ENCODE peak calls at places on chromosomes 11 and 22, in eight cellular contexts. H, D, L, K, I, R, B and W are unnamed samples.

GRCh38 chr11:100827934-100828661 is 141.0 kb downstream of the ARHGAP42 start:
- DNase-seq in H (no peak), D (no peak), L (no peak), K (no peak), I (peak; percentile 77), R (no peak), B (no peak), W (no peak)

GRCh38 chr22:17980638-17981051 is 43.7 kb downstream of the MICAL3 start:
- DNase-seq in H (no peak), D (peak; percentile 49), L (peak; percentile 10), K (peak; percentile 86), I (no peak), R (peak; percentile 14), B (no peak), W (peak; percentile 18)

GRCh38 chr11:27693398-27693797 is 6.9 kb downstream of the BDNF start:
- DNase-seq in H (no peak), D (no peak), L (no peak), K (no peak), I (peak; percentile 67), R (no peak), B (no peak), W (no peak)

GRCh38 chr11:133038850-133039249 is 493.5 kb downstream of the OPCML start:
- DNase-seq in H (no peak), D (no peak), L (no peak), K (no peak), I (no peak), R (no peak), B (no peak), W (no peak)

GRCh38 chr11:79121351-79121750 is 319.5 kb downstream of the TENM4 start:
- DNase-seq in H (no peak), D (no peak), L (no peak), K (no peak), I (no peak), R (no peak), B (no peak), W (no peak)

GRCh38 chr11:16191212-16191851 is 165.0 kb downstream of the SOX6 start:
- DNase-seq in H (no peak), D (no peak), L (no peak), K (no peak), I (no peak), R (no peak), B (no peak), W (no peak)

GRCh38 chr11:47514825-47515647 is 37.9 kb downstream of the CELF1 start:
- DNase-seq in H (no peak), D (no peak), L (peak; percentile 16), K (no peak), I (peak; percentile 81), R (no peak), B (peak; percentile 8), W (peak; percentile 81)

GRCh38 chr11:12410006-12410728 is 32.8 kb downstream of the PARVA start:
- DNase-seq in H (no peak), D (no peak), L (no peak), K (no peak), I (peak; percentile 60), R (no peak), B (no peak), W (no peak)

GRCh38 chr22:26431151-26431995 is 2.3 kb downstream of the ASPHD2 start:
- DNase-seq in H (no peak), D (no peak), L (no peak), K (no peak), I (peak; percentile 9), R (no peak), B (no peak), W (no peak)

GRCh38 chr22:27525711-27526110 is 275.8 kb downstream of the MN1 start:
- DNase-seq in H (no peak), D (no peak), L (no peak), K (no peak), I (no peak), R (no peak), B (no peak), W (no peak)

GRCh38 chr22:35821654-35822053 is 104.0 kb downstream of the APOL5 start:
- DNase-seq in H (no peak), D (no peak), L (no peak), K (no peak), I (no peak), R (no peak), B (no peak), W (no peak)

GRCh38 chr11:110070176-110070575 is 23.0 kb upstream of the ZC3H12C start:
- DNase-seq in H (no peak), D (no peak), L (no peak), K (no peak), I (no peak), R (no peak), B (no peak), W (no peak)

GRCh38 chr11:118618991-118619375 is 11.6 kb downstream of the PHLDB1 start:
- DNase-seq in H (no peak), D (no peak), L (no peak), K (peak; percentile 44), I (peak; percentile 59), R (no peak), B (no peak), W (no peak)

GRCh38 chr11:18452927-18453326 is 2.7 kb upstream of the LDHAL6A start:
- DNase-seq in H (no peak), D (no peak), L (no peak), K (no peak), I (peak; percentile 26), R (no peak), B (no peak), W (no peak)

GRCh38 chr11:45182902-45183301 is 36.5 kb downstream of the PRDM11 start:
- DNase-seq in H (no peak), D (no peak), L (no peak), K (no peak), I (peak; percentile 49), R (no peak), B (no peak), W (peak; percentile 1)

GRCh38 chr22:45159652-45160462 is 3.9 kb upstream of the NUP50 start:
- DNase-seq in H (no peak), D (no peak), L (no peak), K (no peak), I (peak; percentile 68), R (no peak), B (no peak), W (no peak)

GRCh38 chr11:365831-366230 is 3.5 kb upstream of the B4GALNT4 start:
- DNase-seq in H (no peak), D (no peak), L (no peak), K (peak; percentile 40), I (no peak), R (no peak), B (no peak), W (no peak)

GRCh38 chr11:125211191-125211953 is 46.8 kb downstream of the PKNOX2 start:
- DNase-seq in H (no peak), D (no peak), L (no peak), K (peak; percentile 35), I (no peak), R (no peak), B (no peak), W (no peak)

GRCh38 chr11:76237914-76238313 is 31.6 kb upstream of the WNT11 start:
- DNase-seq in H (no peak), D (no peak), L (no peak), K (no peak), I (no peak), R (no peak), B (no peak), W (no peak)

GRCh38 chr11:32137869-32138268 is 47.0 kb downstream of the RCN1 start:
- DNase-seq in H (no peak), D (no peak), L (no peak), K (no peak), I (no peak), R (no peak), B (no peak), W (no peak)

GRCh38 chr11:117911694-117912093 is 17.5 kb downstream of the TMPRSS13 start:
- DNase-seq in H (no peak), D (no peak), L (no peak), K (no peak), I (no peak), R (no peak), B (no peak), W (no peak)

GRCh38 chr22:30777589-30777988 is 82.9 kb downstream of the OSBP2 start:
- DNase-seq in H (no peak), D (no peak), L (no peak), K (no peak), I (no peak), R (no peak), B (no peak), W (no peak)

GRCh38 chr11:102391549-102392237 is 44.7 kb downstream of the BIRC2 start:
- DNase-seq in H (no peak), D (no peak), L (no peak), K (no peak), I (no peak), R (no peak), B (no peak), W (no peak)

GRCh38 chr11:126476256-126476970 is 120.9 kb downstream of the ST3GAL4 start:
- DNase-seq in H (no peak), D (no peak), L (no peak), K (no peak), I (no peak), R (no peak), B (no peak), W (no peak)

GRCh38 chr11:64086263-64086938 is 50.7 kb downstream of the FLRT1 start:
- DNase-seq in H (no peak), D (no peak), L (no peak), K (no peak), I (peak; percentile 21), R (no peak), B (peak; percentile 29), W (no peak)

GRCh38 chr22:19105867-19106802 is 16.1 kb downstream of the DGCR2 start:
- DNase-seq in H (no peak), D (no peak), L (no peak), K (no peak), I (no peak), R (peak; percentile 15), B (no peak), W (no peak)

GRCh38 chr11:7579226-7579825 is 65.5 kb downstream of the PPFIBP2 start:
- DNase-seq in H (no peak), D (no peak), L (no peak), K (no peak), I (peak; percentile 50), R (no peak), B (no peak), W (no peak)

GRCh38 chr11:56852131-56852530 is 103.6 kb upstream of the OR9G4 start:
- DNase-seq in H (no peak), D (no peak), L (no peak), K (no peak), I (no peak), R (no peak), B (no peak), W (no peak)